ENCODE peak calls at places on chromosomes 16 and 17, in five cellular contexts. I, T, M, Z and A are unnamed samples.

GRCh38 chr16:11349599-11350276 is 4.5 kb downstream of the RMI2 start:
- DNase-seq in I (no peak), M (peak; percentile 31), T (peak; percentile 84), Z (no peak), A (no peak)

GRCh38 chr16:3074860-3075545 is 9.6 kb downstream of the IL32 start:
- DNase-seq in M (no peak), T (peak; percentile 93), Z (no peak), I (peak; percentile 69), A (no peak)

GRCh38 chr16:30004424-30004776 is 6.4 kb downstream of the DOC2A start:
- DNase-seq in T (no peak), M (no peak), Z (no peak), I (no peak), A (no peak)

GRCh38 chr16:3328643-3329042 is 23.3 kb downstream of the ZNF75A start:
- DNase-seq in M (no peak), Z (peak; percentile 66), I (no peak), T (no peak), A (no peak)

GRCh38 chr17:21705021-21705601 is 12.8 kb downstream of the KCNJ18 start:
- DNase-seq in I (no peak), M (no peak), T (no peak), Z (no peak), A (no peak)

GRCh38 chr17:2202302-2202995 is 101.1 kb downstream of the SMG6 start:
- DNase-seq in T (no peak), Z (no peak), M (no peak), I (no peak), A (no peak)

GRCh38 chr16:57845115-57845514 is 42.8 kb upstream of the KIFC3 start:
- DNase-seq in M (no peak), T (no peak), I (no peak), Z (no peak), A (no peak)

GRCh38 chr17:8681175-8681949 is 50.8 kb upstream of the MYH10 start:
- DNase-seq in Z (no peak), I (no peak), T (no peak), M (peak; percentile 98), A (no peak)

GRCh38 chr17:64368277-64368676 is 22.4 kb downstream of the PECAM1 start:
- DNase-seq in I (no peak), M (no peak), T (no peak), Z (no peak), A (no peak)

GRCh38 chr17:7439462-7440112 is at the start of gene FGF11:
- DNase-seq in T (no peak), I (no peak), M (no peak), Z (no peak), A (no peak)

GRCh38 chr17:4006745-4007211 is 42.5 kb upstream of the ATP2A3 start:
- DNase-seq in Z (no peak), I (no peak), T (no peak), M (no peak), A (no peak)

GRCh38 chr16:23729503-23730424 is 16.7 kb upstream of the ERN2 start:
- DNase-seq in M (no peak), I (no peak), T (peak; percentile 73), Z (peak; percentile 51), A (no peak)

GRCh38 chr16:65414284-65414984 is 292.6 kb upstream of the CDH11 start:
- DNase-seq in I (no peak), M (peak; percentile 18), Z (no peak), T (peak; percentile 27), A (no peak)

GRCh38 chr16:29994613-29995329 is 646 bp downstream of the HIRIP3 start:
- DNase-seq in Z (no peak), M (peak; percentile 29), I (no peak), T (peak; percentile 49), A (no peak)

GRCh38 chr17:9402590-9403199 is 172.9 kb downstream of the STX8 start:
- DNase-seq in M (peak; percentile 36), I (no peak), T (peak; percentile 47), Z (peak; percentile 45), A (peak; percentile 27)

GRCh38 chr17:15220785-15221184 is 44.3 kb downstream of the PMP22 start:
- DNase-seq in Z (no peak), T (peak; percentile 9), M (no peak), I (no peak), A (no peak)

GRCh38 chr16:28189237-28189636 is 22.5 kb downstream of the XPO6 start:
- DNase-seq in I (no peak), Z (no peak), M (no peak), T (no peak), A (peak; percentile 27)

GRCh38 chr17:76147211-76148014 is 6.4 kb upstream of the FOXJ1 start:
- DNase-seq in M (peak; percentile 27), T (peak; percentile 31), Z (peak; percentile 45), I (no peak), A (no peak)

GRCh38 chr16:57115504-57116182 is 23.3 kb downstream of the CPNE2 start:
- DNase-seq in Z (no peak), M (no peak), T (no peak), I (no peak), A (no peak)

GRCh38 chr16:48317614-48318013 is 67.6 kb downstream of the SIAH1 start:
- DNase-seq in T (peak; percentile 93), I (no peak), Z (no peak), M (peak; percentile 67), A (no peak)

GRCh38 chr17:36072431-36073121 is 8.5 kb downstream of the CCL18 start:
- DNase-seq in Z (peak; percentile 52), T (peak; percentile 81), M (peak; percentile 58), I (peak; percentile 69), A (peak; percentile 52)

GRCh38 chr17:41329279-41329925 is 13.9 kb upstream of the KRTAP17-1 start:
- DNase-seq in I (no peak), T (peak; percentile 41), Z (peak; percentile 52), M (peak; percentile 44), A (peak; percentile 78)

GRCh38 chr17:69342896-69343644 is 16.1 kb upstream of the ABCA5 start:
- DNase-seq in M (no peak), I (no peak), Z (no peak), T (no peak), A (no peak)
- TF ChIP-seq MYC in M (no peak), I (no peak), Z (no peak), T (no peak), A (no peak)

GRCh38 chr16:70746708-70747424 is 54.1 kb downstream of the VAC14 start:
- DNase-seq in Z (peak; percentile 99), I (no peak), T (peak; percentile 100), M (peak; percentile 73), A (peak; percentile 95)

GRCh38 chr16:70749681-70750601 is 51.0 kb downstream of the VAC14 start:
- DNase-seq in Z (no peak), M (peak; percentile 6), T (peak; percentile 74), I (no peak), A (no peak)

GRCh38 chr16:70746040-70746707 is 54.8 kb downstream of the VAC14 start:
- DNase-seq in I (no peak), M (peak; percentile 36), T (peak; percentile 97), Z (peak; percentile 92), A (peak; percentile 68)

GRCh38 chr16:70749006-70749678 is 51.8 kb downstream of the VAC14 start:
- DNase-seq in M (no peak), I (no peak), T (peak; percentile 95), Z (no peak), A (no peak)

GRCh38 chr16:70747703-70748631 is 53.0 kb downstream of the VAC14 start:
- DNase-seq in T (peak; percentile 48), M (no peak), I (no peak), Z (no peak), A (no peak)
- TF ChIP-seq MYC in T (no peak), M (no peak), I (no peak), Z (no peak), A (no peak)

GRCh38 chr16:68359398-68360191 is 48.8 kb downstream of the PRMT7 start:
- DNase-seq in I (no peak), Z (no peak), M (no peak), T (no peak), A (no peak)

GRCh38 chr16:68357923-68358322 is 47.1 kb downstream of the PRMT7 start:
- DNase-seq in I (no peak), T (no peak), Z (no peak), M (no peak), A (no peak)

GRCh38 chr16:68360547-68360946 is 49.7 kb downstream of the PRMT7 start:
- DNase-seq in T (no peak), Z (no peak), I (no peak), M (no peak), A (no peak)

GRCh38 chr16:68357521-68357922 is 46.7 kb downstream of the PRMT7 start:
- DNase-seq in Z (no peak), M (no peak), I (no peak), T (no peak), A (no peak)

GRCh38 chr16:68358951-68359350 is 48.1 kb downstream of the PRMT7 start:
- DNase-seq in M (no peak), T (no peak), I (no peak), Z (no peak), A (no peak)
- TF ChIP-seq MYC in M (no peak), T (no peak), I (no peak), Z (no peak), A (no peak)

GRCh38 chr17:27430882-27431491 is 25.3 kb upstream of the KSR1 start:
- DNase-seq in T (peak; percentile 52), Z (peak; percentile 34), I (no peak), M (peak; percentile 74), A (peak; percentile 45)
- TF ChIP-seq MYC in T (no peak), Z (no peak), I (no peak), M (no peak), A (no peak)

DNA sequence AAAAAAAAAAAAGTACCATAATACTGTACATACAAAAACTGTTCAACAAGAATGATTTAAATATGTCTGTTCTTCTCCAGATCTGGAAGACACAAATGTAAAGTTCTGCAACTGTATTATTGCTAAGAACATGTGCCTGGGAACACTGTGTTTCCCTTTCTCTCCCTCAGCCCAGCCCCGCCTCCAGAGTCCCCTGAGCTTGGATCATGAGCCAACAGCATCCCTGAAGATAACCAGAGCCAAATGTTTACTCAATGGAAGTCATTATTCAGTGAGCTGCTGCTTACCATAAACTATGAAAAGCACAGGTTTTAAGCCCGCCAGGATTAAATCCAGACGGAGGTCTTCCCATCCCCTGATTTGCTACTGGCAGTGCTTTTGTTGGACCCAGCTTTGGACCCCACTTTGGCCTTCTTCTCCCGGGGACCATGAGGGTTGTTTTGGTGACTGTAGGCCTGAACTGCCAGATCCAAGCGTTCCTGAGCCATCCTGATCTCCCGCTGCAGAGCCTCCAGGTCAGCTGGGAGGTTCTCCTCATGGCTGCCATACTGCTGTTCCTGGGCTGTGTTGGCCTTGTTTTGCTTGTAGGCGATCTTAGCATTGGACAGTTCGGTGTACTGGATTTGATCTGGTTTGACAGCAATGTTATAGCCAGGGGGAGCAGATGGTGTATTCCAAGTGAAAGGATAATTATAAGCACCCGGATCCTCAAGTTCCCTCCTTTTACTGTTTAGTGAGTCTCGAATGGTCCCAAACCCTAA is 25.6 kb downstream of the GJC1 start:
- DNase-seq in T (no peak), M (no peak), I (no peak), Z (no peak), A (no peak)
- TF ChIP-seq MYC in T (no peak), M (no peak), I (no peak), Z (no peak), A (no peak)

GRCh38 chr17:58332720-58333395 is 4.3 kb upstream of the TSPOAP1 start:
- DNase-seq in Z (no peak), I (no peak), T (peak; percentile 93), M (no peak), A (no peak)
- TF ChIP-seq MYC in Z (no peak), I (no peak), T (peak; percentile 50), M (no peak), A (no peak)

GRCh38 chr17:43140396-43141332 is 15.5 kb upstream of the BRCA1 start:
- DNase-seq in Z (no peak), T (peak; percentile 26), I (no peak), M (no peak), A (no peak)
- TF ChIP-seq MYC in Z (no peak), T (no peak), I (no peak), M (no peak), A (no peak)